ENCODE peak calls at places on chromosome 10, in ten cellular contexts. K, Q, U, I, O, F, X, W, Z and M are unnamed samples.

GRCh38 chr10:96502561-96503267 is 11.0 kb downstream of the TLL2 start:
- DNase-seq in K (no peak), Q (no peak), U (no peak), I (no peak), O (no peak), F (no peak), X (no peak), W (peak), Z (no peak), M (peak)

GRCh38 chr10:120336910-120337540 is 120.0 kb upstream of the PLPP4 start:
- DNase-seq in K (peak), Q (peak), U (peak), I (peak), O (peak), F (peak), X (peak), W (no peak), Z (peak), M (no peak)

GRCh38 chr10:49387029-49387428 is 8.9 kb downstream of the DRGX start:
- DNase-seq in K (no peak), Q (no peak), U (no peak), I (no peak), O (peak), F (no peak), X (no peak), W (peak), Z (peak), M (no peak)

GRCh38 chr10:129949411-129950335 is 14.4 kb downstream of the EBF3 start:
- DNase-seq in K (no peak), Q (peak), U (no peak), I (peak), O (no peak), F (no peak), X (peak), W (no peak), Z (peak), M (no peak)

GRCh38 chr10:88848499-88848898 is 3.1 kb downstream of the ANKRD22 start:
- DNase-seq in K (no peak), Q (no peak), U (peak), I (no peak), O (peak), F (no peak), X (no peak), W (peak), Z (peak), M (no peak)

GRCh38 chr10:6409982-6410694 is 169.9 kb downstream of the PRKCQ start:
- DNase-seq in K (no peak), Q (no peak), U (no peak), I (no peak), O (no peak), F (peak), X (no peak), W (no peak), Z (peak), M (no peak)

GRCh38 chr10:73999703-74000102 is 1.8 kb downstream of the VCL start:
- DNase-seq in K (peak), Q (peak), U (no peak), I (no peak), O (no peak), F (no peak), X (no peak), W (no peak), Z (peak), M (no peak)

GRCh38 chr10:23158370-23158769 is 33.7 kb upstream of the PTF1A start:
- DNase-seq in K (peak), Q (peak), U (peak), I (peak), O (peak), F (peak), X (peak), W (no peak), Z (peak), M (peak)

GRCh38 chr10:104054430-104054829 is 31.2 kb downstream of the COL17A1 start:
- DNase-seq in K (no peak), Q (no peak), U (peak), I (no peak), O (peak), F (no peak), X (no peak), W (no peak), Z (peak), M (no peak)

GRCh38 chr10:64115913-64116643 is 594.9 kb downstream of the REEP3 start:
- DNase-seq in K (no peak), Q (peak), U (peak), I (peak), O (no peak), F (peak), X (peak), W (no peak), Z (no peak), M (no peak)

GRCh38 chr10:35822316-35822715 is 180.2 kb upstream of the FZD8 start:
- DNase-seq in K (no peak), Q (peak), U (peak), I (peak), O (peak), F (peak), X (peak), W (peak), Z (peak), M (peak)

GRCh38 chr10:129772472-129773358 is 191.4 kb downstream of the EBF3 start:
- DNase-seq in K (no peak), Q (no peak), U (no peak), I (no peak), O (no peak), F (no peak), X (peak), W (no peak), Z (no peak), M (no peak)

GRCh38 chr10:36608251-36608650 is 517.1 kb upstream of the ANKRD30A start:
- DNase-seq in K (no peak), Q (no peak), U (peak), I (no peak), O (no peak), F (no peak), X (no peak), W (no peak), Z (peak), M (no peak)

GRCh38 chr10:88693392-88694020 is 12.5 kb upstream of the LIPK start:
- DNase-seq in K (no peak), Q (peak), U (peak), I (no peak), O (no peak), F (no peak), X (no peak), W (no peak), Z (no peak), M (no peak)

GRCh38 chr10:3178070-3178469 is 5.5 kb upstream of the PITRM1 start:
- DNase-seq in K (no peak), Q (no peak), U (no peak), I (no peak), O (no peak), F (no peak), X (no peak), W (no peak), Z (no peak), M (no peak)

GRCh38 chr10:93837783-93838677 is 55.7 kb upstream of the SLC35G1 start:
- DNase-seq in K (no peak), Q (no peak), U (no peak), I (no peak), O (no peak), F (no peak), X (no peak), W (no peak), Z (no peak), M (no peak)

GRCh38 chr10:130924138-130924819 is 387.2 kb downstream of the TCERG1L start:
- DNase-seq in K (peak), Q (peak), U (no peak), I (peak), O (no peak), F (no peak), X (peak), W (no peak), Z (no peak), M (no peak)

GRCh38 chr10:99930731-99931550 is 78.8 kb downstream of the DNMBP start:
- DNase-seq in K (peak), Q (no peak), U (peak), I (no peak), O (no peak), F (peak), X (peak), W (peak), Z (peak), M (peak)

DNA sequence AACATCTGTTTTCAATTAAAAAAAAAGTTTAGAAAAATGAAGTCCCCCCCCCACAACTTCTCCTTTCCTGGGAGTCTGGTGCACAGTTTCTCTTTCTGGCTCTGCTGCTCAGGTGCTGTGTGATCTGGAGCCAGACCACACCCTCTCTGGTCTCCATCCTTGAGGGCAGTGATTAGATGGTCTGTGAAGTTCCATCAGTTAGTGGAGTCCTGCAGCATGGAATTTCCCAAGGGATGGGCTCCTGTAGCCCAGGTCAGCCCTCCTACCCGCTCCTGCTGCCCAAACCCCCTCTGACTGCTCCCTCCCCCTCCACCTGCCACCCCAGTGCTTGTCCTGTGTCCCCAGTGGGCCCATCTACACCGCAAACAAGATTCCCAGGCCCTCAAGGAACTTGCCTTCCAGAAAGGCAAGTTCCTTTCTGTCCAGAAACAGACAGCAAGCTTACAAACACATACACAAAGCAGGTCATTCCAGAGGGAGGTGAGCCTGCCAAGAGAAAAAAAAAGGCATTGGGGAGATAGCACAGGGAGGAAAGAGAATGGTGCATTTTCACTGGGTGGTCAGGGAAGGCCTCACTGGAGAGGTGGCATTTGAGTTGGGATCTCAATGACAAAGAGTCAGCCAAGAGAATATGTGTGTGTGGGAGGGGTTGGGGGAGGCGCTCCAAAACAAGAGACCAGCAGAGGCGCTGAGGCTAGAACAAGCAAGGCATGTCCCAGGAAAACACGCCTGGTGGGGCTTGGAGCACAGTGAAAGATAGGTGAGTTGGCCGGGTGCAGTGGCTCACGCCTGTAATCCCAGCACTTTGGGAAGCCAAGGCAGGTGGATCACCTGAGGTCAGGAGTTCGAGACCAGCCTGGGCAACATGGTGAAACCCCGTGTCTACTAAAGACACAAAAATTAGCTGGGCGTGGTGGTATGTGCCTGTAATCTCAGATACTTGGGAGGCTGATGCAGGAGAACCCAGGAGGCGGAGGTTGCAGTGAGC is 49.5 kb upstream of the SLC29A3 start:
- DNase-seq in K (no peak), Q (peak), U (no peak), I (peak), O (no peak), F (no peak), X (peak), W (no peak), Z (peak), M (no peak)
- TF ChIP-seq CTCF in K (no peak), Q (no peak), U (no peak), I (no peak), O (no peak), F (no peak), X (no peak), W (no peak), Z (no peak), M (peak)

DNA sequence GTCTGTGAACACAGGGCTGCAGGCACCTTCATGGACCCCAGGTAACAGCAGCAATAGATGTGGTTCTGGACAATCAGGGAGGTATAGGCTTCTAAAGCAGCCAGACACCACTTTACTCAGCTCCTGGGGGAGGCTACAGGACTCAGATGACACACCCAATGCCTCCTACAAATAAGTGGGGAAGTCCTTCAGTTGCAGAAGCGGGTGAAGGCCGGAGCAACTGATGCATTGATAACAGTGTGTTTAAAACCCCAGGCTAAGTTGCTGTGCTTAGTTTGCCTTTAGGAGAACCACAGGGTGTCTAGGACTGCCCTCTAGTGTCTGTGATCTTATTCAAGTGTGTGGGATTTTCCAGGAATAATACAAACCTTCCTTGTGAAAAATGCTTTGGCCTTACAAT is 5.9 kb upstream of the ITGA8 start:
- DNase-seq in K (peak), Q (peak), U (peak), I (peak), O (peak), F (peak), X (no peak), W (peak), Z (peak), M (peak)
- TF ChIP-seq CTCF in K (peak), Q (peak), U (peak), I (peak), O (peak), F (peak), X (peak), W (peak), Z (peak), M (peak)

GRCh38 chr10:84204122-84204521 is 9.8 kb downstream of the CDHR1 start:
- DNase-seq in K (no peak), Q (peak), U (no peak), I (no peak), O (no peak), F (no peak), X (peak), W (no peak), Z (no peak), M (no peak)
- TF ChIP-seq CTCF in K (peak), Q (peak), U (no peak), I (peak), O (peak), F (peak), X (peak), W (peak), Z (peak), M (peak)

DNA sequence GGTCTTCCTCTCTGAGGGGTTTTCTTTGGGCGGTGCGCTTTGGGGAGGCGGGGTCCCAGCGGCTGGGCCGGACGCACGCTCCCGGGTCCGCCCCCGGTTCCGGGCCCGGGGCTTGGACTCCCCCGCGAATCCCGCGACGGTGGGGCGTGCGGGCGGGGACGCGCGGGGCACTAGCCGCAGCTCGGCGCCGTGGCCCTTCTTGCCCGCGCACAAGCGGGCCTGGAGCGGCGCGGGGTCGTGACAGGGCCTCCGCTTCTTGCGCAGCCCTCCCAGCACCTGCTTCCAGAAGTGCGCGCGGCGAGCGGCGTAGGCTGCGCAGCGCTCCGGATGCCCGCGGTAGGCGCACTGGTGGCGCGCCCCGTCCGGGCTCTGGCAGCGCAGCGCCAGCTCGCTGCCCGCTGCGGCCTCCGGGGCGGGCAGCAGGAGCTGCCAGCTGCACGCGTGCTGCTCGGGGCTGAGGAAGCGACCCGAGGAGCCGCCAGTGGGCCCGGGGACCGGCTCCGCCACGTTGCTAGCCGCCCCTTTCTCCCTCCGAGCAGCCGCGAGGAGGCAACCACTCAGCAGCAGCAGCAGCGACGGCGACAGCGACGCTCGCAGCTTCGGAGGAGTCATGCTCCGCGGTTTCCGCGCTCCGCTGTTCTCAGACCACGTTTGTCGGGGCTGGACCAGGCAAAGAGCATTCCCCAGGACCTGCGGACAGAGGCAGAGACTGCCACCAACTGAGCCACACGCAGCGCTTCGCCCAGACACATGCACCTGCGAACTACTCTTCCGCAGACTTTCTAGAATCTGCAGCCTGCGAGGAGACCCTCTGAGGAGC is 718 bp downstream of the FGFBP3 start:
- DNase-seq in K (peak), Q (peak), U (peak), I (peak), O (peak), F (peak), X (peak), W (no peak), Z (peak), M (no peak)
- TF ChIP-seq CTCF in K (peak), Q (peak), U (peak), I (no peak), O (peak), F (peak), X (peak), W (peak), Z (peak), M (peak)

GRCh38 chr10:32888161-32888927 is 69.7 kb downstream of the ITGB1 start:
- DNase-seq in K (no peak), Q (no peak), U (no peak), I (no peak), O (no peak), F (no peak), X (no peak), W (no peak), Z (no peak), M (no peak)

GRCh38 chr10:32889631-32890212 is 68.3 kb downstream of the ITGB1 start:
- DNase-seq in K (peak), Q (no peak), U (no peak), I (no peak), O (no peak), F (no peak), X (no peak), W (no peak), Z (no peak), M (no peak)

GRCh38 chr10:32891261-32891660 is 66.8 kb downstream of the ITGB1 start:
- DNase-seq in K (no peak), Q (no peak), U (no peak), I (peak), O (no peak), F (no peak), X (no peak), W (peak), Z (no peak), M (no peak)

GRCh38 chr10:32890444-32890843 is 67.6 kb downstream of the ITGB1 start:
- DNase-seq in K (no peak), Q (no peak), U (no peak), I (no peak), O (no peak), F (no peak), X (no peak), W (no peak), Z (no peak), M (no peak)

DNA sequence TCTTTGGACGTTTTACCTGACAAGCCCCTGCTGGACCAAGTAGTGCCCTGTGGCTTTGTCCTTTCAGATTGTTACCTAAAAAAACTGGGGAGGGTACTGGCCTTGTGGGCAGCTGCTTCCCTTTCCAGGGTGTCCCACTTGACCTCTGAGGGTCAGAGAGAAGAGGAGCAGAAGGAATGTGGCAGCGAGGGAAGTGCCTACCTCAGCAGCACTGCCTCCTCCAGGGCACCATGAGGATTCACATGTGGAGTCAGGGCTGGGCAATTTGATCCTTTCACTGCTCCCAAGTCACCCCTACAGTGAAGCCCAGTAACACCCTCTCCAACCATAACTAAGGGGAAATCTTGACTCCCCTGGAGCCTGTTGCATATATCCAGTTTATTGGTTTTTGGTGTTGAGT is 64.6 kb downstream of the ITGB1 start:
- DNase-seq in K (no peak), Q (peak), U (peak), I (no peak), O (no peak), F (no peak), X (peak), W (no peak), Z (no peak), M (no peak)
- TF ChIP-seq CTCF in K (no peak), Q (peak), U (no peak), I (no peak), O (no peak), F (no peak), X (peak), W (peak), Z (no peak), M (peak)